ENCODE peak calls at places on chromosome 22, in nine cellular contexts. One of them, this sample, is unnamed.

GRCh38 chr22:45441158-45441557 is 27.7 kb downstream of the RIBC2 start:
- DNase-seq in A549: peak
- DNase-seq in B cell: peak
- DNase-seq in AG04450: no peak
- DNase-seq in HepG2: peak
- DNase-seq in vagina: no peak
- DNase-seq in neural crest cell: peak
- DNase-seq in colonic mucosa: peak
- DNase-seq in nephron progenitor cell: peak
- DNase-seq in this sample: peak

GRCh38 chr22:23524226-23524625 is 55.9 kb downstream of the IGLL1 start:
- DNase-seq in A549: no peak
- DNase-seq in B cell: no peak
- DNase-seq in AG04450: no peak
- DNase-seq in HepG2: no peak
- DNase-seq in vagina: no peak
- DNase-seq in neural crest cell: no peak
- DNase-seq in colonic mucosa: no peak
- DNase-seq in nephron progenitor cell: no peak
- DNase-seq in this sample: no peak

GRCh38 chr22:29302402-29302680 is 4.1 kb upstream of the GAS2L1 start:
- DNase-seq in A549: no peak
- DNase-seq in B cell: no peak
- DNase-seq in AG04450: no peak
- DNase-seq in HepG2: no peak
- DNase-seq in vagina: no peak
- DNase-seq in neural crest cell: no peak
- DNase-seq in colonic mucosa: no peak
- DNase-seq in nephron progenitor cell: no peak
- DNase-seq in this sample: no peak

GRCh38 chr22:29146771-29147170 is 58.9 kb upstream of the EMID1 start:
- DNase-seq in A549: no peak
- DNase-seq in B cell: no peak
- DNase-seq in AG04450: no peak
- DNase-seq in HepG2: no peak
- DNase-seq in vagina: peak
- DNase-seq in neural crest cell: no peak
- DNase-seq in colonic mucosa: no peak
- DNase-seq in nephron progenitor cell: no peak
- DNase-seq in this sample: no peak

GRCh38 chr22:17057959-17058814 is 26.6 kb upstream of the IL17RA start:
- DNase-seq in A549: peak
- DNase-seq in B cell: peak
- DNase-seq in AG04450: peak
- DNase-seq in HepG2: peak
- DNase-seq in vagina: no peak
- DNase-seq in neural crest cell: peak
- DNase-seq in colonic mucosa: peak
- DNase-seq in nephron progenitor cell: peak
- DNase-seq in this sample: peak

GRCh38 chr22:46586531-46587011 is 33.6 kb upstream of the GRAMD4 start:
- DNase-seq in A549: no peak
- DNase-seq in B cell: no peak
- DNase-seq in AG04450: no peak
- DNase-seq in HepG2: no peak
- DNase-seq in vagina: no peak
- DNase-seq in neural crest cell: no peak
- DNase-seq in colonic mucosa: peak
- DNase-seq in nephron progenitor cell: no peak
- DNase-seq in this sample: no peak

GRCh38 chr22:29216011-29216872 is 10.5 kb downstream of the EMID1 start:
- DNase-seq in A549: no peak
- DNase-seq in B cell: no peak
- DNase-seq in AG04450: no peak
- DNase-seq in HepG2: no peak
- DNase-seq in vagina: no peak
- DNase-seq in neural crest cell: no peak
- DNase-seq in colonic mucosa: no peak
- DNase-seq in nephron progenitor cell: no peak
- DNase-seq in this sample: no peak

GRCh38 chr22:38868886-38869381 is 3.1 kb downstream of the CBX6 start:
- DNase-seq in A549: peak
- DNase-seq in B cell: peak
- DNase-seq in AG04450: peak
- DNase-seq in HepG2: peak
- DNase-seq in vagina: peak
- DNase-seq in neural crest cell: peak
- DNase-seq in colonic mucosa: peak
- DNase-seq in nephron progenitor cell: peak
- DNase-seq in this sample: peak

GRCh38 chr22:31753005-31753633 is 700 bp upstream of the DEPDC5 start:
- DNase-seq in A549: no peak
- DNase-seq in B cell: no peak
- DNase-seq in AG04450: no peak
- DNase-seq in HepG2: peak
- DNase-seq in vagina: no peak
- DNase-seq in neural crest cell: peak
- DNase-seq in colonic mucosa: peak
- DNase-seq in nephron progenitor cell: peak
- DNase-seq in this sample: peak

GRCh38 chr22:26023104-26023775 is 146.0 kb upstream of the SEZ6L start:
- DNase-seq in A549: no peak
- DNase-seq in B cell: no peak
- DNase-seq in AG04450: no peak
- DNase-seq in HepG2: no peak
- DNase-seq in vagina: peak
- DNase-seq in neural crest cell: no peak
- DNase-seq in colonic mucosa: no peak
- DNase-seq in nephron progenitor cell: no peak
- DNase-seq in this sample: no peak

GRCh38 chr22:28917747-28918543 is 34.6 kb downstream of the ZNRF3 start:
- DNase-seq in A549: peak
- DNase-seq in B cell: no peak
- DNase-seq in AG04450: no peak
- DNase-seq in HepG2: peak
- DNase-seq in vagina: no peak
- DNase-seq in neural crest cell: peak
- DNase-seq in colonic mucosa: peak
- DNase-seq in nephron progenitor cell: peak
- DNase-seq in this sample: no peak

GRCh38 chr22:23970816-23971482 is 3.3 kb downstream of the DDT start:
- DNase-seq in A549: no peak
- DNase-seq in B cell: no peak
- DNase-seq in AG04450: no peak
- DNase-seq in HepG2: no peak
- DNase-seq in vagina: no peak
- DNase-seq in neural crest cell: no peak
- DNase-seq in colonic mucosa: no peak
- DNase-seq in nephron progenitor cell: no peak
- DNase-seq in this sample: no peak

DNA sequence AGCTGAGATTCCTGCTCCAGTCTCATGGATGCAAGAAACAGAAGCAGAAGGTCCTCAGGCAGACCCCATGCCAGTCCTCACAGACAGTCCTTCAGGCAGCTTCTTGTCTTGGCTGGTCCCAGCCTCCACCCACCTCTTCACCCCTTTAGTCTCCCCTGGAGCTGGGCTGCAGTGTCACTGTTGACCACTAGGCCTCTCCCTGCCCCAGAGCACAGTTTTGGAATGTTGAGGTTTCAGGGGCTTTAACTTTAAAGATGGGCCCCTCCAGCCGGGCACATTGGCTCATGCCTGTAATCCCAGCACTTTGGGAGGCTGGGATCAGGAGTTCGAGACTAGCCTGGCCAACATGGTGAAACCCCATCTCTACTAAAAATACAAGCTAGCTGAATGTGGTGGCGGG is 39.5 kb upstream of the GCAT start:
- DNase-seq in A549: no peak
- DNase-seq in B cell: no peak
- DNase-seq in AG04450: no peak
- DNase-seq in HepG2: no peak
- DNase-seq in vagina: no peak
- DNase-seq in neural crest cell: no peak
- DNase-seq in colonic mucosa: no peak
- DNase-seq in nephron progenitor cell: no peak
- DNase-seq in this sample: no peak
- TF ChIP-seq CTCF in A549: no peak
- TF ChIP-seq CTCF in B cell: no peak
- TF ChIP-seq CTCF in AG04450: peak
- TF ChIP-seq CTCF in HepG2: peak
- TF ChIP-seq CTCF in vagina: no peak
- TF ChIP-seq CTCF in neural crest cell: peak
- TF ChIP-seq CTCF in colonic mucosa: no peak
- TF ChIP-seq CTCF in nephron progenitor cell: peak
- TF ChIP-seq CTCF in this sample: no peak

DNA sequence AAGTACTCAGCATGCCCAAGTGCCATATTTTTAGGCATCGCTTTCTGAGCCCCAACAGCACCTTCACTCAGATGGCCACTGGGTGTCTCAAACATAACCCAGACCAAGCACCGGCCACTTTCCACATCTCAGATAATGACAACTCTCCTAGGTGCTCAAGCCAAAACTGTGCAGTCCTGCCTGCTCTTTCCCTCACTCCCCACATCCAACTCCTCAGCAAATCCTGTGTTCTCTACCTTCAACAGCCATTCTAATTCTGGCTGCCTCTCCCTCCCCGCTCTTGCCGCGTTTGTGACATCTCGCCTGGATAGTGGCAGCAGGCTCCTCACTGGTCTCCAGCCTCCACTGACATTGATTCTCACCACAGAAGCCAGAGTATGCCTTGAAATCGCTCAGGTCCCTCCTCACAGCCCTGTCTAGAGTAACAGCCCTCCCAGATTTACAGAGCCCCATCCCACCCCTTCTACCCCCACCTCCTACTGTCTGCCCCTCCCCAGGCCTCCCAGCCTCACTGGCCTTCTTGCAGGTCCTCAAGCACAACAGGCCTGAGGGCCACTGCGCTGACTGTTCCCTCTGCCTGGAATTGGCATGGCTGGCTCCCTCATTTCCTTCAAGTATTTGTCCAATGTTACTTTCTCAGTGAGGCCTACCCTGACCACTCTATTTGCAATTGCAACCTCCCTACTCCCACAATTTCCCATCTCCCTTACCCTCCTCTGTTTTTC is 1.3 kb upstream of the PHETA2 start:
- DNase-seq in A549: no peak
- DNase-seq in B cell: no peak
- DNase-seq in AG04450: no peak
- DNase-seq in HepG2: no peak
- DNase-seq in vagina: no peak
- DNase-seq in neural crest cell: no peak
- DNase-seq in colonic mucosa: no peak
- DNase-seq in nephron progenitor cell: no peak
- DNase-seq in this sample: no peak
- TF ChIP-seq CTCF in A549: no peak
- TF ChIP-seq CTCF in B cell: no peak
- TF ChIP-seq CTCF in AG04450: no peak
- TF ChIP-seq CTCF in HepG2: peak
- TF ChIP-seq CTCF in vagina: no peak
- TF ChIP-seq CTCF in neural crest cell: no peak
- TF ChIP-seq CTCF in colonic mucosa: no peak
- TF ChIP-seq CTCF in nephron progenitor cell: no peak
- TF ChIP-seq CTCF in this sample: no peak

GRCh38 chr22:43085658-43086606 is 3.3 kb downstream of the TTLL1 start:
- DNase-seq in A549: no peak
- DNase-seq in B cell: no peak
- DNase-seq in AG04450: no peak
- DNase-seq in HepG2: no peak
- DNase-seq in vagina: no peak
- DNase-seq in neural crest cell: no peak
- DNase-seq in colonic mucosa: peak
- DNase-seq in nephron progenitor cell: no peak
- DNase-seq in this sample: peak

GRCh38 chr22:43090130-43090789 is 1.1 kb upstream of the TTLL1 start:
- DNase-seq in A549: peak
- DNase-seq in B cell: peak
- DNase-seq in AG04450: no peak
- DNase-seq in HepG2: peak
- DNase-seq in vagina: no peak
- DNase-seq in neural crest cell: no peak
- DNase-seq in colonic mucosa: peak
- DNase-seq in nephron progenitor cell: no peak
- DNase-seq in this sample: peak

GRCh38 chr22:43088616-43088978 is 594 bp downstream of the TTLL1 start:
- DNase-seq in A549: no peak
- DNase-seq in B cell: no peak
- DNase-seq in AG04450: no peak
- DNase-seq in HepG2: no peak
- DNase-seq in vagina: no peak
- DNase-seq in neural crest cell: no peak
- DNase-seq in colonic mucosa: no peak
- DNase-seq in nephron progenitor cell: no peak
- DNase-seq in this sample: no peak

GRCh38 chr22:43092085-43092484 is 2.9 kb upstream of the TTLL1 start:
- DNase-seq in A549: no peak
- DNase-seq in B cell: no peak
- DNase-seq in AG04450: no peak
- DNase-seq in HepG2: no peak
- DNase-seq in vagina: no peak
- DNase-seq in neural crest cell: no peak
- DNase-seq in colonic mucosa: no peak
- DNase-seq in nephron progenitor cell: no peak
- DNase-seq in this sample: no peak

DNA sequence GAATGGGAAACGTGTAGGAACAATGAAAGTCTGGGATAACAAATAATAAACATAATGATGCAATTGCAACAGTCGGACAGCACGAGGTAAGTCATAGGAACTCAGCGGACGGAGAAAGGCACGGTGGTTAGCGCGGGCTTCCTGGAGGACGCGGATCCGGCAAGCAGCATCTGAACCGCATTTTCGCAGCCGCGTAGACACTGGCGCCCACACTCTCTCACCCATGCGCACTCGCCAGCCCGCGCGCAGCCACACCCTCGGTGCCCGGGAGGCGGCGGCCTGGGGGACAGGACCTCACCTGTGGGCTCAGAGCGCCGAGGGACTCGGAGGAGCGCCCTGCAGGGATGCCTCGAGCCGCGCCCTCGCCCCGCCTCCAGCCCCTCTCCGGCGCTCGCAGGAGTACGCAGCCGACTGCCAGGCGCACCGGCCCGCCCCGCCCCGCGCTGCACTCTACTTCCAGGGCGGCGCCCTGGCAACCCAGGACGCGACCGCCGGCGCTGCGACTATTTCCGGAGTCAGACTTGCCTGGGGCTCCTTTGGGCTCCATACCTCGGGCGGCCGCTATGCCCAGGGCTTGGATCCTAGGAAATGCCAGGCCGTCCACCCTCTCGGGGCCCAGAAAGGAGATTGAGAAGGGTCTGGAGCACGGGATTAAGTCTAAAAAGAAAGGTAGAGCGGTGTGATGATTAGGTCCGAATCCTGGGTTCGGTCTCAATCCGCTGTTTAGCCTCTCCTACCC is at the start of gene TTLL1:
- DNase-seq in A549: peak
- DNase-seq in B cell: peak
- DNase-seq in AG04450: peak
- DNase-seq in HepG2: peak
- DNase-seq in vagina: no peak
- DNase-seq in neural crest cell: peak
- DNase-seq in colonic mucosa: peak
- DNase-seq in nephron progenitor cell: peak
- DNase-seq in this sample: peak
- TF ChIP-seq CTCF in A549: no peak
- TF ChIP-seq CTCF in B cell: no peak
- TF ChIP-seq CTCF in AG04450: no peak
- TF ChIP-seq CTCF in HepG2: peak
- TF ChIP-seq CTCF in vagina: no peak
- TF ChIP-seq CTCF in neural crest cell: no peak
- TF ChIP-seq CTCF in colonic mucosa: no peak
- TF ChIP-seq CTCF in nephron progenitor cell: no peak
- TF ChIP-seq CTCF in this sample: no peak

GRCh38 chr22:48724899-48725298 is 1102.8 kb downstream of the BRD1 start:
- DNase-seq in A549: no peak
- DNase-seq in B cell: no peak
- DNase-seq in AG04450: no peak
- DNase-seq in HepG2: no peak
- DNase-seq in vagina: no peak
- DNase-seq in neural crest cell: no peak
- DNase-seq in colonic mucosa: no peak
- DNase-seq in nephron progenitor cell: no peak
- DNase-seq in this sample: no peak
- TF ChIP-seq CTCF in A549: no peak
- TF ChIP-seq CTCF in B cell: no peak
- TF ChIP-seq CTCF in AG04450: no peak
- TF ChIP-seq CTCF in HepG2: no peak
- TF ChIP-seq CTCF in vagina: no peak
- TF ChIP-seq CTCF in neural crest cell: no peak
- TF ChIP-seq CTCF in colonic mucosa: no peak
- TF ChIP-seq CTCF in nephron progenitor cell: no peak
- TF ChIP-seq CTCF in this sample: no peak